ENCODE peak calls at places on chromosome 3, in six cellular contexts. B is K562, Y is neural progenitor cell, T is WTC11, S is lower leg skin, A is Caco-2. I is an unnamed sample.

GRCh38 chr3:134693226-134693625 is 42.4 kb upstream of the KY start:
- DNase-seq in B (no peak), Y (no peak), T (no peak), S (no peak), A (no peak), I (no peak)

GRCh38 chr3:177193706-177194268 is 3.5 kb downstream of the TBL1XR1 start:
- DNase-seq in B (no peak), Y (no peak), T (no peak), S (no peak), A (no peak), I (no peak)

GRCh38 chr3:112817782-112818181 is 28.9 kb downstream of the CD200R1L start:
- DNase-seq in B (no peak), Y (no peak), T (no peak), S (no peak), A (no peak), I (no peak)

GRCh38 chr3:13282986-13283876 is 136.9 kb downstream of the NUP210 start:
- DNase-seq in B (peak), Y (peak), T (peak), S (no peak), A (no peak), I (peak)

GRCh38 chr3:143963946-143964345 is 7.7 kb upstream of the DIPK2A start:
- DNase-seq in B (no peak), Y (no peak), T (no peak), S (no peak), A (no peak), I (no peak)

GRCh38 chr3:47850062-47850802 is 47.3 kb downstream of the DHX30 start:
- DNase-seq in B (no peak), Y (peak), T (no peak), S (no peak), A (no peak), I (no peak)

GRCh38 chr3:39124876-39125836 is 17.7 kb downstream of the TTC21A start:
- DNase-seq in B (peak), Y (peak), T (no peak), S (no peak), A (no peak), I (peak)

GRCh38 chr3:59237121-59237520 is 187.3 kb upstream of the CFAP20DC start:
- DNase-seq in B (no peak), Y (no peak), T (no peak), S (no peak), A (no peak), I (no peak)

GRCh38 chr3:183541235-183541655 is 14.3 kb downstream of the KLHL6 start:
- DNase-seq in B (no peak), Y (no peak), T (no peak), S (no peak), A (no peak), I (no peak)

GRCh38 chr3:120144267-120144666 is 50.0 kb upstream of the GSK3B start:
- DNase-seq in B (no peak), Y (peak), T (peak), S (no peak), A (peak), I (no peak)

GRCh38 chr3:135576786-135577185 is 388.7 kb upstream of the PPP2R3A start:
- DNase-seq in B (no peak), Y (no peak), T (no peak), S (no peak), A (no peak), I (no peak)

GRCh38 chr3:167940241-167940640 is 155.5 kb downstream of the GOLIM4 start:
- DNase-seq in B (no peak), Y (no peak), T (no peak), S (no peak), A (no peak), I (no peak)

GRCh38 chr3:141330718-141331369 is 37.5 kb upstream of the ZBTB38 start:
- DNase-seq in B (no peak), Y (no peak), T (no peak), S (no peak), A (no peak), I (no peak)

GRCh38 chr3:98359993-98360675 is 6.5 kb downstream of the OR5K4 start:
- DNase-seq in B (no peak), Y (no peak), T (no peak), S (no peak), A (no peak), I (no peak)
- TF ChIP-seq CTCF in B (no peak), Y (no peak), T (no peak), S (no peak), A (no peak), I (no peak)

GRCh38 chr3:160458151-160458550 is 8.6 kb upstream of the TRIM59 start:
- DNase-seq in B (no peak), Y (peak), T (no peak), S (no peak), A (no peak), I (no peak)

GRCh38 chr3:160460033-160460432 is 10.4 kb upstream of the TRIM59 start:
- DNase-seq in B (no peak), Y (no peak), T (no peak), S (no peak), A (no peak), I (no peak)

GRCh38 chr3:160454995-160455394 is 5.4 kb upstream of the TRIM59 start:
- DNase-seq in B (no peak), Y (no peak), T (no peak), S (no peak), A (no peak), I (no peak)

GRCh38 chr3:160459450-160459970 is 9.9 kb upstream of the TRIM59 start:
- DNase-seq in B (no peak), Y (no peak), T (no peak), S (no peak), A (no peak), I (no peak)

GRCh38 chr3:160455846-160456245 is 6.3 kb upstream of the TRIM59 start:
- DNase-seq in B (no peak), Y (no peak), T (no peak), S (no peak), A (no peak), I (no peak)
- TF ChIP-seq CTCF in B (no peak), Y (no peak), T (no peak), S (no peak), A (no peak), I (no peak)

GRCh38 chr3:73433079-73433478 is 191.7 kb downstream of the PDZRN3 start:
- DNase-seq in B (no peak), Y (no peak), T (no peak), S (no peak), A (no peak), I (no peak)
- TF ChIP-seq CTCF in B (no peak), Y (no peak), T (no peak), S (no peak), A (no peak), I (no peak)

DNA sequence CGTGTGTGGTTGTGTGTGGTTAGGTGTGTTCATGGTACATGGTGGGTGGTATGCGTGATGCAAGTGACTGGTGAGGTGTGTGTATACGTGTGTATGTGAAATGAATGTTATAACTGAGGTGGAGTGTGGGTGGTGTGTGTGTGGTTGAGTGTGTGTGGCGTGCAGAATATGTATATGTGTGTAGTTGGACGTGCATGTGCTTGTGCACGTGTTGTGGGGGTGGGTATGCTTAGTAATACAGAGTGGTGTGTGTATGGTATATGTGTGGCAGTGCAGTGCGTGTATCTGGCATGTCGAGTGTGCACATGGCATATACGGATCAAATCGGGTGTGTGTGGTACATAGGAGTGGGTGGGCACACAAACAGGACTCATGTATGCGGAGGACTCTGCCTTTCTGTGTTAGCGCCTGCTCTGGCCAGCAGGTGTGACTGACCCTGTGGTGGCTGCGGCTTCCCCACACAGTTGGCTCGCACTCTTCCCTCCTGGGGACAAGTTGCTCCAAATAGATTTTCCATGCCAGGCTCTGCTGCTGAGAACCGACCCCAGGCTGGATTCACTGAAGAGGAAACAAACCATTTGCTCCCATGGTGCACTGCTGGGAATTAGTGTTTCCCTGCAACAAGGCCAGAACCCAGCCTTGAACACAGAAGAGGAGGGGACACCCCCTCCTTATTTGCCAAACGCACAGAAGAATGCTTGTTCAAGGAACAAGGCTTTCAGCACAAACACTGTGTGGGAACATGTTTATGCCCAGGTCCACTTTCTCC is 1.2 kb upstream of the C3orf70 start:
- DNase-seq in B (no peak), Y (peak), T (peak), S (no peak), A (no peak), I (no peak)
- TF ChIP-seq CTCF in B (no peak), Y (no peak), T (no peak), S (no peak), A (no peak), I (no peak)

GRCh38 chr3:98612587-98612986 is 19.2 kb upstream of the CPOX start:
- DNase-seq in B (no peak), Y (no peak), T (peak), S (peak), A (peak), I (no peak)
- TF ChIP-seq CTCF in B (no peak), Y (peak), T (peak), S (no peak), A (peak), I (no peak)

GRCh38 chr3:109899930-109900329 is 562.6 kb upstream of the DPPA4 start:
- DNase-seq in B (no peak), Y (peak), T (no peak), S (no peak), A (no peak), I (no peak)

GRCh38 chr3:109900774-109901173 is 563.4 kb upstream of the DPPA4 start:
- DNase-seq in B (no peak), Y (no peak), T (no peak), S (no peak), A (no peak), I (no peak)

GRCh38 chr3:109902549-109902948 is 565.2 kb upstream of the DPPA4 start:
- DNase-seq in B (no peak), Y (no peak), T (no peak), S (no peak), A (no peak), I (no peak)

GRCh38 chr3:109897734-109898133 is 560.4 kb upstream of the DPPA4 start:
- DNase-seq in B (no peak), Y (no peak), T (no peak), S (no peak), A (no peak), I (no peak)

DNA sequence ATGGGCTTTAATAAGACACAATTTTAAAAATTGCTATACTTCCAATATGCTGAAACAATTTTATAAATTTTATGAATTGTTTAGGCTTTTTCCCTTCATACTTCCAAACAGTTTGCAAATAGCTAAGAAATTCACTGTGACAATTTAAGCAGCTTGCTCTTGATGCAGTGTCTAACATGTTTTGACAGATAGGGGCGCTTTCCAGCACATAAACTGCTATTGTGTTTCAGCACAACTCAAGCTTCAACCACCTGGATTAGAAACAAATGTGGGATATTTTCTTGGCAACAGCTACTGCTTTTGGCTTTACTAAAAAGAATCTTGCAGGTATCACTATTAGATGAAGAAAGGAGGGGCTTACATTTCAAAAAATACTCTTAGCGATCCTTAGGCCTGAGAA is 565.8 kb upstream of the DPPA4 start:
- DNase-seq in B (no peak), Y (no peak), T (no peak), S (no peak), A (no peak), I (no peak)
- TF ChIP-seq CTCF in B (no peak), Y (peak), T (no peak), S (no peak), A (no peak), I (no peak)

DNA sequence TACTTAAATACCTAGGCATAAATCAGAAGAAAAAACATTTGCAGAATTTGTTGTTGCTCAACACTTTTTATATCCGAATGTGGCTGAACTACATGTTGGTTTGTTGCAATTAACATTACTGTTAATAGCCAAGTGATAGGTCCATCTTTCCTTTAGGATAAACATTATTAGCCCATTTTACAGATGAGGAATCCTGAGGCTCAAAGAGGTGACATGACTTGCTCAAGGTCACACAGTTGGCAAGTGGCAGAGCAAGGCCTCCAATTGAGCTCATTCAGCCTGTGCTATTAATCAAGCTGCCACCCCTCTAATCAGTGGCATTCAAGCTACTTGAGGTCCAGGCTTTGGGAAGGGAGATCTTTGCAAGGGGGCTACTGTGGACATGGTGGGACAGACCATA is 125.8 kb upstream of the ATP2B2 start:
- DNase-seq in B (no peak), Y (no peak), T (no peak), S (no peak), A (no peak), I (no peak)
- TF ChIP-seq CTCF in B (no peak), Y (no peak), T (no peak), S (no peak), A (no peak), I (no peak)

DNA sequence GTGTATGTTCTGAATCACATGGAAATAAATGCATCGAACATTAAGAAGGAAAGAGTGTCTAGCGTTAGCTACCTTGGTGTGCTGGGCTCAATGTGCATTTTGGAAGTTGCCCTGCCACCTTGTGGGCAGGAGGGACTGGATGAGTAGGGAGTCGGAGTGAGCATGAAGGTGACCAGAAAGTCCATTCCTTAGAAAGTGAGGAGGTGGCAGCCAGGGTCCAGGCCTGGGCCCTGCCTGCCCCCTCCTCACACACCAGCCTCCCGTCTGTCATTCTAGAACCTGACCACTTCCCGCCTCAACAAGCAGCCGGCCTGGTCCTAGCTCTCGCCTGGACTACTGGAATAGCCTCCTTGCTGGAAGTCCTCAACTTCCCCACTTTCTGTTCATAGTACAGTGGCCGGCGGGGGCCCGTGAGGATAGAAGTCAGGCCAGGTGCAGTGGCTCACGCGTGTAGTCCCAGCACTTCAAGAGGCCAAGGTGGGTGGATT is 10.2 kb upstream of the GATA2 start:
- DNase-seq in B (no peak), Y (peak), T (no peak), S (no peak), A (no peak), I (no peak)
- TF ChIP-seq CTCF in B (peak), Y (peak), T (no peak), S (no peak), A (no peak), I (peak)